ENCODE peak calls at places on chromosomes 6 and 20, in six cellular contexts. One of them, this sample, is unnamed.
A peak's percentile ranks its signal among the peaks of the same experiment; 100 is the strongest.

GRCh38 chr20:51914758-51915157 is 112.4 kb upstream of the SALL4 start:
- DNase-seq in uterus: no peak
- DNase-seq in endodermal cell: no peak
- DNase-seq in aorta: no peak
- DNase-seq in Peyer's patch: no peak
- DNase-seq in CD8-positive, alpha-beta T cell: no peak
- DNase-seq in this sample: no peak

GRCh38 chr20:20331796-20332195 is 36.1 kb upstream of the INSM1 start:
- DNase-seq in uterus: no peak
- DNase-seq in endodermal cell: no peak
- DNase-seq in aorta: no peak
- DNase-seq in Peyer's patch: no peak
- DNase-seq in CD8-positive, alpha-beta T cell: no peak
- DNase-seq in this sample: no peak

GRCh38 chr6:46014511-46015118 is 1.0 kb downstream of the CLIC5 start:
- DNase-seq in uterus: no peak
- DNase-seq in endodermal cell: peak; percentile 79
- DNase-seq in aorta: no peak
- DNase-seq in Peyer's patch: peak; percentile 69
- DNase-seq in CD8-positive, alpha-beta T cell: no peak
- DNase-seq in this sample: no peak

GRCh38 chr6:45946352-45946751 is 69.3 kb downstream of the CLIC5 start:
- DNase-seq in uterus: peak; percentile 41
- DNase-seq in endodermal cell: peak; percentile 81
- DNase-seq in aorta: no peak
- DNase-seq in Peyer's patch: no peak
- DNase-seq in CD8-positive, alpha-beta T cell: no peak
- DNase-seq in this sample: no peak

GRCh38 chr6:169344651-169345050 is 91.0 kb upstream of the THBS2 start:
- DNase-seq in uterus: no peak
- DNase-seq in endodermal cell: no peak
- DNase-seq in aorta: no peak
- DNase-seq in Peyer's patch: no peak
- DNase-seq in CD8-positive, alpha-beta T cell: no peak
- DNase-seq in this sample: no peak

GRCh38 chr20:59778615-59779200 is 154.7 kb downstream of the SYCP2 start:
- DNase-seq in uterus: no peak
- DNase-seq in endodermal cell: no peak
- DNase-seq in aorta: no peak
- DNase-seq in Peyer's patch: no peak
- DNase-seq in CD8-positive, alpha-beta T cell: no peak
- DNase-seq in this sample: no peak

GRCh38 chr6:18464176-18464575 is 77.0 kb downstream of the RNF144B start:
- DNase-seq in uterus: no peak
- DNase-seq in endodermal cell: no peak
- DNase-seq in aorta: no peak
- DNase-seq in Peyer's patch: no peak
- DNase-seq in CD8-positive, alpha-beta T cell: no peak
- DNase-seq in this sample: no peak

GRCh38 chr6:57262901-57263694 is 41.0 kb upstream of the RAB23 start:
- DNase-seq in uterus: peak; percentile 65
- DNase-seq in endodermal cell: no peak
- DNase-seq in aorta: no peak
- DNase-seq in Peyer's patch: no peak
- DNase-seq in CD8-positive, alpha-beta T cell: no peak
- DNase-seq in this sample: no peak

GRCh38 chr6:21987501-21987957 is 309.3 kb downstream of the PRL start:
- DNase-seq in uterus: peak; percentile 80
- DNase-seq in endodermal cell: peak; percentile 62
- DNase-seq in aorta: peak; percentile 84
- DNase-seq in Peyer's patch: peak; percentile 79
- DNase-seq in CD8-positive, alpha-beta T cell: no peak
- DNase-seq in this sample: no peak

GRCh38 chr6:3400162-3400561 is 56.7 kb downstream of the SLC22A23 start:
- DNase-seq in uterus: no peak
- DNase-seq in endodermal cell: no peak
- DNase-seq in aorta: no peak
- DNase-seq in Peyer's patch: no peak
- DNase-seq in CD8-positive, alpha-beta T cell: no peak
- DNase-seq in this sample: no peak

GRCh38 chr6:69090132-69090531 is 455.1 kb downstream of the ADGRB3 start:
- DNase-seq in uterus: no peak
- DNase-seq in endodermal cell: no peak
- DNase-seq in aorta: no peak
- DNase-seq in Peyer's patch: no peak
- DNase-seq in CD8-positive, alpha-beta T cell: no peak
- DNase-seq in this sample: no peak

GRCh38 chr6:37314117-37314802 is 39.5 kb upstream of the RNF8 start:
- DNase-seq in uterus: no peak
- DNase-seq in endodermal cell: no peak
- DNase-seq in aorta: no peak
- DNase-seq in Peyer's patch: no peak
- DNase-seq in CD8-positive, alpha-beta T cell: no peak
- DNase-seq in this sample: no peak

GRCh38 chr20:40948352-40949267 is 80.0 kb upstream of the TOP1 start:
- DNase-seq in uterus: no peak
- DNase-seq in endodermal cell: no peak
- DNase-seq in aorta: no peak
- DNase-seq in Peyer's patch: no peak
- DNase-seq in CD8-positive, alpha-beta T cell: no peak
- DNase-seq in this sample: no peak

GRCh38 chr6:92777146-92777740 is 642.1 kb downstream of the EPHA7 start:
- DNase-seq in uterus: no peak
- DNase-seq in endodermal cell: no peak
- DNase-seq in aorta: no peak
- DNase-seq in Peyer's patch: no peak
- DNase-seq in CD8-positive, alpha-beta T cell: no peak
- DNase-seq in this sample: no peak

GRCh38 chr6:149075616-149076354 is 241.7 kb upstream of the TAB2 start:
- DNase-seq in uterus: no peak
- DNase-seq in endodermal cell: no peak
- DNase-seq in aorta: no peak
- DNase-seq in Peyer's patch: no peak
- DNase-seq in CD8-positive, alpha-beta T cell: no peak
- DNase-seq in this sample: no peak

GRCh38 chr6:104477569-104477968 is 382.1 kb downstream of the HACE1 start:
- DNase-seq in uterus: no peak
- DNase-seq in endodermal cell: no peak
- DNase-seq in aorta: no peak
- DNase-seq in Peyer's patch: no peak
- DNase-seq in CD8-positive, alpha-beta T cell: no peak
- DNase-seq in this sample: no peak

GRCh38 chr6:7134999-7135735 is 27.4 kb downstream of the RREB1 start:
- DNase-seq in uterus: no peak
- DNase-seq in endodermal cell: peak; percentile 2
- DNase-seq in aorta: no peak
- DNase-seq in Peyer's patch: no peak
- DNase-seq in CD8-positive, alpha-beta T cell: no peak
- DNase-seq in this sample: no peak

GRCh38 chr20:60113024-60113724 is 155.0 kb downstream of the CDH26 start:
- DNase-seq in uterus: no peak
- DNase-seq in endodermal cell: no peak
- DNase-seq in aorta: no peak
- DNase-seq in Peyer's patch: no peak
- DNase-seq in CD8-positive, alpha-beta T cell: no peak
- DNase-seq in this sample: no peak

GRCh38 chr6:1817033-1817761 is 207.5 kb downstream of the FOXC1 start:
- DNase-seq in uterus: no peak
- DNase-seq in endodermal cell: no peak
- DNase-seq in aorta: no peak
- DNase-seq in Peyer's patch: no peak
- DNase-seq in CD8-positive, alpha-beta T cell: no peak
- DNase-seq in this sample: no peak

GRCh38 chr6:110125361-110125760 is 54.1 kb downstream of the WASF1 start:
- DNase-seq in uterus: no peak
- DNase-seq in endodermal cell: no peak
- DNase-seq in aorta: no peak
- DNase-seq in Peyer's patch: no peak
- DNase-seq in CD8-positive, alpha-beta T cell: no peak
- DNase-seq in this sample: no peak

GRCh38 chr6:163554663-163555062 is 140.1 kb downstream of the QKI start:
- DNase-seq in uterus: no peak
- DNase-seq in endodermal cell: peak; percentile 89
- DNase-seq in aorta: peak; percentile 58
- DNase-seq in Peyer's patch: peak; percentile 64
- DNase-seq in CD8-positive, alpha-beta T cell: peak; percentile 60
- DNase-seq in this sample: peak; percentile 70

GRCh38 chr20:46638367-46639274 is 12.6 kb downstream of the SLC13A3 start:
- DNase-seq in uterus: no peak
- DNase-seq in endodermal cell: no peak
- DNase-seq in aorta: no peak
- DNase-seq in Peyer's patch: no peak
- DNase-seq in CD8-positive, alpha-beta T cell: no peak
- DNase-seq in this sample: no peak

GRCh38 chr20:36477475-36477874 is 63.8 kb upstream of the MYL9 start:
- DNase-seq in uterus: no peak
- DNase-seq in endodermal cell: no peak
- DNase-seq in aorta: no peak
- DNase-seq in Peyer's patch: no peak
- DNase-seq in CD8-positive, alpha-beta T cell: no peak
- DNase-seq in this sample: no peak

GRCh38 chr20:48025661-48026060 is 240.4 kb upstream of the SULF2 start:
- DNase-seq in uterus: no peak
- DNase-seq in endodermal cell: no peak
- DNase-seq in aorta: no peak
- DNase-seq in Peyer's patch: no peak
- DNase-seq in CD8-positive, alpha-beta T cell: no peak
- DNase-seq in this sample: no peak

GRCh38 chr6:35491558-35492541 is 5.0 kb downstream of the TEAD3 start:
- DNase-seq in uterus: peak; percentile 51
- DNase-seq in endodermal cell: peak; percentile 75
- DNase-seq in aorta: no peak
- DNase-seq in Peyer's patch: no peak
- DNase-seq in CD8-positive, alpha-beta T cell: no peak
- DNase-seq in this sample: no peak
- H3K4me1 ChIP-seq in uterus: peaks cover 9% of the 10 kb centered on the region
- H3K4me1 ChIP-seq in endodermal cell: peaks cover 31% of the 10 kb centered on the region
- H3K4me1 ChIP-seq in aorta: no peaks in the 10 kb centered on the region
- H3K4me1 ChIP-seq in Peyer's patch: no peaks in the 10 kb centered on the region
- H3K4me1 ChIP-seq in CD8-positive, alpha-beta T cell: no peaks in the 10 kb centered on the region
- H3K4me1 ChIP-seq in this sample: peaks cover 53% of the 10 kb centered on the region

GRCh38 chr20:63751471-63752271 is 12.1 kb downstream of the SLC2A4RG start:
- DNase-seq in uterus: no peak
- DNase-seq in endodermal cell: peak; percentile 60
- DNase-seq in aorta: peak; percentile 44
- DNase-seq in Peyer's patch: no peak
- DNase-seq in CD8-positive, alpha-beta T cell: no peak
- DNase-seq in this sample: no peak

GRCh38 chr20:63749597-63750508 is 10.3 kb downstream of the SLC2A4RG start:
- DNase-seq in uterus: no peak
- DNase-seq in endodermal cell: peak; percentile 35
- DNase-seq in aorta: no peak
- DNase-seq in Peyer's patch: no peak
- DNase-seq in CD8-positive, alpha-beta T cell: no peak
- DNase-seq in this sample: no peak

GRCh38 chr20:63748356-63749270 is 9.0 kb downstream of the SLC2A4RG start:
- DNase-seq in uterus: no peak
- DNase-seq in endodermal cell: peak; percentile 37
- DNase-seq in aorta: no peak
- DNase-seq in Peyer's patch: no peak
- DNase-seq in CD8-positive, alpha-beta T cell: no peak
- DNase-seq in this sample: no peak

GRCh38 chr20:63752411-63753101 is 13.0 kb downstream of the SLC2A4RG start:
- DNase-seq in uterus: no peak
- DNase-seq in endodermal cell: peak; percentile 67
- DNase-seq in aorta: no peak
- DNase-seq in Peyer's patch: no peak
- DNase-seq in CD8-positive, alpha-beta T cell: no peak
- DNase-seq in this sample: no peak

DNA sequence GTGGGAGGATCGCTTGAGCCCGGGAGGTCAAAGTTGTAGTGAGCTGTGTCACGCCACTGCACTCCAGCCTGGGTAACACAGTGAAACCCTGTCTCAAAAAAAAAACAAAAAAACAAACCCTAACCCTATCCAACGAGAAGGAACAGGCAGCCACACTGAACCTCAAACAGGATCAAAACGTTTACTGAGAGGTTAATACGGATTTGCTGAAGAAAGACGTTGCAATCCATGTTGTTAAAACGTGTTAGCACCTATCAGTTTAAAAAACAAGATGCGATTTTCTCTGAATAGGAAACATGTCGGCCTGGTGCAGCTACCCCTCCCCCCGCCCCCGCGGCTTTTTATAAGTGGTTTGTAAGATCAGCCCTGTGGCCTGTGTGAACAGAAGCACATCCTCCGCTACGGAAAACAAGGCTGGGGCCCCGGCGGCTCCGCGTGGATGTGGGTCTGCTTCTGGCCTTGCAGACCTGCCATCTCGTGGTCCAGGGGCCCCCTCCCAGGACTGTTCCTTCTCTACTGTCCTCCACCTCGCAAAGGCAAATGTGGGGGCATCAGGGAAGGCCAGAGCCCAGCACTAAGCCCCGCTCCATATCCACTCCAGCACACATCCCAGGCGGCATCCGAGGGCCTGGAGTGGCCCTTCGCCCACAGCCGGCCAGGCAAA is 11.4 kb downstream of the SLC2A4RG start:
- DNase-seq in uterus: no peak
- DNase-seq in endodermal cell: peak; percentile 67
- DNase-seq in aorta: peak; percentile 37
- DNase-seq in Peyer's patch: peak; percentile 71
- DNase-seq in CD8-positive, alpha-beta T cell: peak; percentile 87
- DNase-seq in this sample: no peak
- H3K4me3 ChIP-seq in uterus: no peak overlapping the region
- H3K4me3 ChIP-seq in endodermal cell: no peak overlapping the region
- H3K4me3 ChIP-seq in aorta: no peak overlapping the region
- H3K4me3 ChIP-seq in Peyer's patch: no peak overlapping the region
- H3K4me3 ChIP-seq in CD8-positive, alpha-beta T cell: peak overlapping the region; percentile 44
- H3K4me3 ChIP-seq in this sample: no peak overlapping the region

GRCh38 chr6:14720411-14721102 is 525.3 kb upstream of the JARID2 start:
- DNase-seq in uterus: no peak
- DNase-seq in endodermal cell: no peak
- DNase-seq in aorta: no peak
- DNase-seq in Peyer's patch: no peak
- DNase-seq in CD8-positive, alpha-beta T cell: no peak
- DNase-seq in this sample: no peak
- H3K27ac ChIP-seq in uterus: no peak overlapping the region
- H3K27ac ChIP-seq in endodermal cell: peak overlapping the region; percentile 10
- H3K27ac ChIP-seq in aorta: no peak overlapping the region
- H3K27ac ChIP-seq in Peyer's patch: no peak overlapping the region
- H3K27ac ChIP-seq in CD8-positive, alpha-beta T cell: no peak overlapping the region
- H3K27ac ChIP-seq in this sample: peak overlapping the region; percentile 47

GRCh38 chr20:58650181-58650775 is 805 bp upstream of the STX16 start:
- DNase-seq in uterus: peak; percentile 57
- DNase-seq in endodermal cell: peak; percentile 75
- DNase-seq in aorta: no peak
- DNase-seq in Peyer's patch: peak; percentile 56
- DNase-seq in CD8-positive, alpha-beta T cell: no peak
- DNase-seq in this sample: peak; percentile 77

GRCh38 chr20:58651548-58651822 is 402 bp downstream of the STX16 start:
- DNase-seq in uterus: no peak
- DNase-seq in endodermal cell: no peak
- DNase-seq in aorta: no peak
- DNase-seq in Peyer's patch: no peak
- DNase-seq in CD8-positive, alpha-beta T cell: no peak
- DNase-seq in this sample: no peak

GRCh38 chr20:58651823-58652605 is 931 bp downstream of the STX16 start:
- DNase-seq in uterus: no peak
- DNase-seq in endodermal cell: peak; percentile 95
- DNase-seq in aorta: peak; percentile 73
- DNase-seq in Peyer's patch: peak; percentile 84
- DNase-seq in CD8-positive, alpha-beta T cell: peak; percentile 78
- DNase-seq in this sample: peak; percentile 77

GRCh38 chr20:58650776-58651547 is at the start of gene STX16:
- DNase-seq in uterus: peak; percentile 87
- DNase-seq in endodermal cell: peak; percentile 95
- DNase-seq in aorta: peak; percentile 96
- DNase-seq in Peyer's patch: peak; percentile 95
- DNase-seq in CD8-positive, alpha-beta T cell: peak; percentile 93
- DNase-seq in this sample: peak; percentile 96

GRCh38 chr20:58652606-58653303 is 1.7 kb downstream of the STX16 start:
- DNase-seq in uterus: no peak
- DNase-seq in endodermal cell: no peak
- DNase-seq in aorta: no peak
- DNase-seq in Peyer's patch: no peak
- DNase-seq in CD8-positive, alpha-beta T cell: no peak
- DNase-seq in this sample: no peak
- H3K4me1 ChIP-seq in uterus: no peaks in the 10 kb centered on the region
- H3K4me1 ChIP-seq in endodermal cell: peaks cover 10% of the 10 kb centered on the region
- H3K4me1 ChIP-seq in aorta: peaks cover 4% of the 10 kb centered on the region
- H3K4me1 ChIP-seq in Peyer's patch: peaks cover 6% of the 10 kb centered on the region
- H3K4me1 ChIP-seq in CD8-positive, alpha-beta T cell: peaks cover 48% of the 10 kb centered on the region
- H3K4me1 ChIP-seq in this sample: peaks cover 32% of the 10 kb centered on the region